ENCODE peak calls at places on chromosomes 16 and 17, in five cellular contexts. R, G, V, Y and Q are unnamed samples.

GRCh38 chr17:17911003-17911613 is 61.1 kb downstream of the TOM1L2 start:
- DNase-seq in R (no peak), G (no peak), V (no peak), Y (no peak), Q (no peak)

GRCh38 chr17:21194688-21195087 is 19.3 kb downstream of the TMEM11 start:
- DNase-seq in R (no peak), G (no peak), V (no peak), Y (peak; percentile 60), Q (peak; percentile 28)

GRCh38 chr17:46732754-46733398 is 85.6 kb downstream of the WNT3 start:
- DNase-seq in R (no peak), G (no peak), V (no peak), Y (no peak), Q (peak; percentile 73)

GRCh38 chr17:59668816-59669215 is 38.4 kb downstream of the PTRH2 start:
- DNase-seq in R (no peak), G (no peak), V (no peak), Y (peak; percentile 37), Q (no peak)

GRCh38 chr16:969508-970378 is 1.0 kb downstream of the LMF1 start:
- DNase-seq in R (no peak), G (no peak), V (no peak), Y (peak; percentile 23), Q (no peak)

GRCh38 chr17:40074871-40075215 is 12.1 kb downstream of the THRA start:
- DNase-seq in R (no peak), G (no peak), V (no peak), Y (no peak), Q (no peak)

GRCh38 chr17:27816946-27817345 is 16.6 kb upstream of the NOS2 start:
- DNase-seq in R (no peak), G (no peak), V (no peak), Y (peak; percentile 78), Q (no peak)

GRCh38 chr16:2811703-2812471 is 5.2 kb upstream of the PRSS21 start:
- DNase-seq in R (no peak), G (no peak), V (no peak), Y (no peak), Q (no peak)

GRCh38 chr17:68089881-68090280 is 54.3 kb downstream of the KPNA2 start:
- DNase-seq in R (no peak), G (no peak), V (no peak), Y (peak; percentile 96), Q (no peak)

GRCh38 chr17:64470676-64471075 is 21.8 kb downstream of the MILR1 start:
- DNase-seq in R (no peak), G (no peak), V (no peak), Y (no peak), Q (no peak)

GRCh38 chr16:12871784-12872183 is 29.6 kb upstream of the SHISA9 start:
- DNase-seq in R (no peak), G (no peak), V (no peak), Y (no peak), Q (no peak)
- H3K27ac ChIP-seq in R (no peak overlapping the region), G (no peak overlapping the region), V (no peak overlapping the region), Y (no peak overlapping the region), Q (no peak overlapping the region)

DNA sequence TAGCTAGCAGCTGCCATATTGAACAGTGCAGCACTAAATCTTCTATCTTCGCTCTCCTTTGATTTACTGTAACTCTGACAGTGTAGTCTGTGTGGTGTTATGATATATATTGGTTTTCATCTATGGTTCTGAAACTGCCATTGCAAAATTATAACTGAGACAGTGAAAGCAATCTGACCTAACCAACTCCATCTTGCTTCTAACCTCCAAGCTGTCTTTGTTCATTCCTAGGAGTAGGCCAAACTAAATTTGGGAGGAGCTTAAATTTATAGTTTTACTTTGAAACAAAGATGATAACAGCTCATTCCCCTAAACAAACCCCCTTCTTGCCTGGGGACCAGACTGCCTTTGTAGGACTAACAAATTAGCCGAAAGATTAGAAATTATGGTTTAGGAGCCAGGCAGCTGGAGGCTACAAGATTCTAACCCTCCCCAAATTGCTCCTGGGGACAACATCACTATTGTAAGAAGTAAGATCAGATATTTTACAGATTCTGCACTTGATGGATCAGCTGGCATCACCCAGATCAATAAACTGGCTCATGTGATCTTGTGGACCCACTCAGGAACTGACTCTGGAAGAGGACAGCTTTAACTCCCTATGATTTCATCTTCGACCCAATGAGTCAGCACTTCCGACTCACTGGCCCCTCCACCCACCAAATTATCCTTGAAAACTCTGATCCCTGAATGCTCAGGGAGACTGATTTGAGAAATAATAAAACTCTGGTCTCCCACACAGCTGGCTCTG is 47.0 kb upstream of the FBXO47 start:
- DNase-seq in R (no peak), G (no peak), V (no peak), Y (peak; percentile 28), Q (no peak)
- H3K27ac ChIP-seq in R (peak overlapping the region; percentile 31), G (no peak overlapping the region), V (no peak overlapping the region), Y (no peak overlapping the region), Q (peak overlapping the region; percentile 59)

DNA sequence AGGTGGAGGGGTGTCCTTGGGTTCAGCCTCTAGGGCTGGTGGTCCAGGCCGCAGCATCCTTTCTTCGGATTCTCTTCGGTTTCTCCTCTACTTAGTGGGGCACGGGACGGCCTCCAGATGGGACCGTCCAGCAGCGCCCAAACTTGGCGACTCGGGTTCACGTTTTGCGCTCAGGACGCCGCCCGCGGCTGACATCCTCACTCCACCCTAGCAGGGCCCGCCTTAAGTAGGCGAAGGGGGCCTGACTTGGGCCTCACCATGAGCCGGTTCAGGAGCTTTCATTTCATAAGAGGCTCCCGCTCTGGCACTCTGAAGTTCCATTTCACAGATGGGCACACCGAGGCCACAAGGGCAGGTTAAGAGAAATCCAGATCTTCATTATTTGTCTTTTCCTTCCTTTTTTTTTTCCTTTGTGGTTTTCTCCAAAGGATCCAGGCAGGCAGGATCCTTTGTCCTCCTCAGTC is 141.2 kb downstream of the SEC14L1 start:
- DNase-seq in R (no peak), G (no peak), V (no peak), Y (peak; percentile 82), Q (no peak)
- H3K27ac ChIP-seq in R (no peak overlapping the region), G (no peak overlapping the region), V (peak overlapping the region; percentile 100), Y (no peak overlapping the region), Q (no peak overlapping the region)

DNA sequence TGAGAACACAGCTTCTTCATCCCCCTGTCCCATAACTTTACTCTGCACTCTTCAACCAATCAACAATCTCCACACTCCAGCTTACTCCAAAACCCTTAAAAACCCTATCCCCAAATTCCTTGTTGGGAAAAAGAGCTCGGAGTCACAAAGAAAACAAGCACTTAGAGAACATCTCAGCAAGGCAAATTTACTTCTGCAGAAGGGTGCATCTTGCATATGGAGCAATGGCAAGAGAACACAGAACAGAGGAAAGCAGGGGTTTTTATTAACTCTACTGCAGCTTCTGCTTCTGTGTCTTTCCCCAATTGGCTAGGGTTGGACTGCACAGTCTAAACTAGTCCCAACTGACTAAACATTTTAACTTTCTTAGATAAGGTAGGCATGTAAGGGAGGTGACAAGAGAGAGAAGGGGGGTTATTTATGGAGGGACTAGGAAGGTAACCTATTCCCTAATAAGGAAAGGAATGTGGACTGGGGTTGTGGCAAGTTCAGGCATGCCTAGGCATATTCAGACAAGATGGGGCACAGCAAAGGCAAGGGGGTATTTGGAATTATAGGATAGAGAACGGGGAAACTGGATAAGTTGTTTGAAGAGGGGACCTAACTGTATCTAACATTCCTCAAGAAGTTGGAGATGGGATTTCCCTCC is 125.5 kb downstream of the CACNG3 start:
- DNase-seq in R (no peak), G (no peak), V (no peak), Y (no peak), Q (no peak)
- H3K27ac ChIP-seq in R (no peak overlapping the region), G (no peak overlapping the region), V (no peak overlapping the region), Y (no peak overlapping the region), Q (no peak overlapping the region)